ENCODE peak calls at places on chromosomes 12 and 14, in five cellular contexts. One of them, this sample, is unnamed. For H3K27me3, the result is how much of the 10 kb centered on the place peaks cover.

GRCh38 chr14:44962573-44963528 is 861 bp downstream of the TOGARAM1 start:
- DNase-seq in effector memory CD4-positive, alpha-beta T cell: no peak
- DNase-seq in mesendoderm: peak
- DNase-seq in AG04450: peak
- DNase-seq in GM23248: peak
- DNase-seq in this sample: no peak

GRCh38 chr12:81128930-81129554 is 51.2 kb downstream of the ACSS3 start:
- DNase-seq in AG04450: peak
- DNase-seq in GM23248: peak
- DNase-seq in effector memory CD4-positive, alpha-beta T cell: no peak
- DNase-seq in mesendoderm: peak
- DNase-seq in this sample: peak

GRCh38 chr12:110537605-110538409 is 35.7 kb downstream of the RAD9B start:
- DNase-seq in effector memory CD4-positive, alpha-beta T cell: no peak
- DNase-seq in AG04450: no peak
- DNase-seq in mesendoderm: no peak
- DNase-seq in GM23248: no peak
- DNase-seq in this sample: no peak

GRCh38 chr14:21069388-21070082 is 569 bp upstream of the ARHGEF40 start:
- DNase-seq in GM23248: peak
- DNase-seq in AG04450: no peak
- DNase-seq in mesendoderm: peak
- DNase-seq in effector memory CD4-positive, alpha-beta T cell: peak
- DNase-seq in this sample: peak

GRCh38 chr12:42735869-42736361 is 146.4 kb upstream of the PRICKLE1 start:
- DNase-seq in mesendoderm: peak
- DNase-seq in GM23248: peak
- DNase-seq in AG04450: no peak
- DNase-seq in effector memory CD4-positive, alpha-beta T cell: no peak
- DNase-seq in this sample: peak

GRCh38 chr12:26658991-26659390 is 174.0 kb downstream of the ITPR2 start:
- DNase-seq in AG04450: no peak
- DNase-seq in mesendoderm: no peak
- DNase-seq in effector memory CD4-positive, alpha-beta T cell: no peak
- DNase-seq in GM23248: peak
- DNase-seq in this sample: no peak

GRCh38 chr12:55822228-55822627 is 4.4 kb downstream of the ORMDL2 start:
- DNase-seq in mesendoderm: peak
- DNase-seq in effector memory CD4-positive, alpha-beta T cell: no peak
- DNase-seq in AG04450: no peak
- DNase-seq in GM23248: no peak
- DNase-seq in this sample: no peak

GRCh38 chr14:70789361-70789760 is 20.0 kb downstream of the MAP3K9 start:
- DNase-seq in mesendoderm: no peak
- DNase-seq in GM23248: peak
- DNase-seq in effector memory CD4-positive, alpha-beta T cell: no peak
- DNase-seq in AG04450: no peak
- DNase-seq in this sample: no peak

GRCh38 chr12:32155041-32155440 is 48.4 kb downstream of the BICD1 start:
- DNase-seq in effector memory CD4-positive, alpha-beta T cell: no peak
- DNase-seq in AG04450: no peak
- DNase-seq in mesendoderm: no peak
- DNase-seq in GM23248: no peak
- DNase-seq in this sample: no peak

GRCh38 chr14:52845079-52845478 is 53.7 kb upstream of the GNPNAT1 start:
- DNase-seq in GM23248: no peak
- DNase-seq in mesendoderm: no peak
- DNase-seq in effector memory CD4-positive, alpha-beta T cell: no peak
- DNase-seq in AG04450: no peak
- DNase-seq in this sample: peak

GRCh38 chr14:20667957-20668356 is 16.4 kb upstream of the RNASE4 start:
- DNase-seq in mesendoderm: no peak
- DNase-seq in GM23248: no peak
- DNase-seq in AG04450: no peak
- DNase-seq in effector memory CD4-positive, alpha-beta T cell: no peak
- DNase-seq in this sample: no peak

GRCh38 chr12:132439333-132439904 is 50.5 kb upstream of the FBRSL1 start:
- DNase-seq in mesendoderm: no peak
- DNase-seq in effector memory CD4-positive, alpha-beta T cell: no peak
- DNase-seq in GM23248: no peak
- DNase-seq in AG04450: no peak
- DNase-seq in this sample: no peak

GRCh38 chr12:132444957-132445883 is 44.7 kb upstream of the FBRSL1 start:
- DNase-seq in mesendoderm: no peak
- DNase-seq in GM23248: peak
- DNase-seq in AG04450: no peak
- DNase-seq in effector memory CD4-positive, alpha-beta T cell: peak
- DNase-seq in this sample: no peak

GRCh38 chr12:132444283-132444682 is 45.7 kb upstream of the FBRSL1 start:
- DNase-seq in AG04450: no peak
- DNase-seq in effector memory CD4-positive, alpha-beta T cell: no peak
- DNase-seq in mesendoderm: no peak
- DNase-seq in GM23248: no peak
- DNase-seq in this sample: no peak

GRCh38 chr12:132443091-132443490 is 46.9 kb upstream of the FBRSL1 start:
- DNase-seq in mesendoderm: no peak
- DNase-seq in GM23248: no peak
- DNase-seq in effector memory CD4-positive, alpha-beta T cell: no peak
- DNase-seq in AG04450: no peak
- DNase-seq in this sample: no peak

GRCh38 chr12:132441871-132442863 is 47.8 kb upstream of the FBRSL1 start:
- DNase-seq in GM23248: no peak
- DNase-seq in AG04450: no peak
- DNase-seq in effector memory CD4-positive, alpha-beta T cell: no peak
- DNase-seq in mesendoderm: no peak
- DNase-seq in this sample: no peak
- H3K27me3 ChIP-seq in GM23248: under half
- H3K27me3 ChIP-seq in AG04450: under half
- H3K27me3 ChIP-seq in effector memory CD4-positive, alpha-beta T cell: under half
- H3K27me3 ChIP-seq in mesendoderm: under half
- H3K27me3 ChIP-seq in this sample: under half

GRCh38 chr14:99123208-99123870 is 148.7 kb downstream of the BCL11B start:
- DNase-seq in AG04450: no peak
- DNase-seq in mesendoderm: no peak
- DNase-seq in GM23248: no peak
- DNase-seq in effector memory CD4-positive, alpha-beta T cell: no peak
- DNase-seq in this sample: no peak

GRCh38 chr14:99125616-99126431 is 146.2 kb downstream of the BCL11B start:
- DNase-seq in mesendoderm: no peak
- DNase-seq in GM23248: no peak
- DNase-seq in effector memory CD4-positive, alpha-beta T cell: no peak
- DNase-seq in AG04450: no peak
- DNase-seq in this sample: no peak

GRCh38 chr14:99125113-99125512 is 146.9 kb downstream of the BCL11B start:
- DNase-seq in effector memory CD4-positive, alpha-beta T cell: no peak
- DNase-seq in mesendoderm: no peak
- DNase-seq in GM23248: no peak
- DNase-seq in AG04450: no peak
- DNase-seq in this sample: no peak

GRCh38 chr14:99122521-99123125 is 149.4 kb downstream of the BCL11B start:
- DNase-seq in mesendoderm: peak
- DNase-seq in effector memory CD4-positive, alpha-beta T cell: no peak
- DNase-seq in GM23248: no peak
- DNase-seq in AG04450: no peak
- DNase-seq in this sample: no peak

DNA sequence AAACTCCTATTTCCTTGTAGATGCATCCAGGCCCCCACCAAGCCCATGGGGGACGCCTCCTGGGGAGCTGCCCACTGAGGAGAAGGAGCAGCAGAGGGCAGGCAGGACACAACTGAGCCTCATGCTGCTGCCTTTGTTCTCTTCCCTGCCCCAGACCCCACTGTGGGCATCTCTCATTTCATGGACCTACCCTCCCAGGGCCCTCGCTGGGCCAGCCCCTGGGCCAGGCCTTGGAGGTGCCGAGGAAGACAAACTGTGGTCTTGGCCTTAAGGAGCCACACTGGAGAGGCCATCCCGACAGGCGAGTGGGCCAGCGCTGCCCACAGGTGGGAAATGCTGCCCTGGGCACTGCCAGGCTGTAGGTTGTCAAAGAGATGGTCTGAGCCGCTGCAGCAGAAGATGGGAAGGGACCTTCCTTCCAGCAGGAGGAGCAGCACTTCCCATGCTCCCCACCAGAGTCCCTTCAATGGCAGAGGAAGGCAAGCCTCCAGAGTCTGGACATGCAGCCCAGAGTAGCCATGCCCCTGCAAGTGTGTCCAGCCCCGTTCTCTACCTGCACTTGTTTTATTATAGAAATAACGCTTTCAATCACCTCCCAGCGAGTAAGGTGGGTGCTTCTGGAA is 147.4 kb downstream of the BCL11B start:
- DNase-seq in AG04450: no peak
- DNase-seq in mesendoderm: peak
- DNase-seq in effector memory CD4-positive, alpha-beta T cell: no peak
- DNase-seq in GM23248: no peak
- DNase-seq in this sample: no peak
- H3K27me3 ChIP-seq in AG04450: under half
- H3K27me3 ChIP-seq in mesendoderm: under half
- H3K27me3 ChIP-seq in effector memory CD4-positive, alpha-beta T cell: under half
- H3K27me3 ChIP-seq in GM23248: under half
- H3K27me3 ChIP-seq in this sample: under half

GRCh38 chr12:54056110-54056509 is 2.5 kb downstream of the HOXC4 start:
- DNase-seq in effector memory CD4-positive, alpha-beta T cell: no peak
- DNase-seq in GM23248: no peak
- DNase-seq in AG04450: no peak
- DNase-seq in mesendoderm: no peak
- DNase-seq in this sample: no peak

GRCh38 chr12:54055522-54055921 is 1.9 kb downstream of the HOXC4 start:
- DNase-seq in effector memory CD4-positive, alpha-beta T cell: no peak
- DNase-seq in AG04450: no peak
- DNase-seq in GM23248: no peak
- DNase-seq in mesendoderm: no peak
- DNase-seq in this sample: no peak

GRCh38 chr12:54052745-54053624 is 650 bp upstream of the HOXC4 start:
- DNase-seq in AG04450: no peak
- DNase-seq in effector memory CD4-positive, alpha-beta T cell: no peak
- DNase-seq in mesendoderm: peak
- DNase-seq in GM23248: peak
- DNase-seq in this sample: peak

GRCh38 chr12:54053625-54054441 is at the start of gene HOXC4:
- DNase-seq in effector memory CD4-positive, alpha-beta T cell: no peak
- DNase-seq in GM23248: peak
- DNase-seq in mesendoderm: no peak
- DNase-seq in AG04450: no peak
- DNase-seq in this sample: peak

GRCh38 chr12:54054442-54055332 is 1.1 kb downstream of the HOXC4 start:
- DNase-seq in AG04450: no peak
- DNase-seq in effector memory CD4-positive, alpha-beta T cell: no peak
- DNase-seq in mesendoderm: no peak
- DNase-seq in GM23248: peak
- DNase-seq in this sample: no peak
- H3K27me3 ChIP-seq in AG04450: half or more
- H3K27me3 ChIP-seq in effector memory CD4-positive, alpha-beta T cell: half or more
- H3K27me3 ChIP-seq in mesendoderm: half or more
- H3K27me3 ChIP-seq in GM23248: under half
- H3K27me3 ChIP-seq in this sample: under half

DNA sequence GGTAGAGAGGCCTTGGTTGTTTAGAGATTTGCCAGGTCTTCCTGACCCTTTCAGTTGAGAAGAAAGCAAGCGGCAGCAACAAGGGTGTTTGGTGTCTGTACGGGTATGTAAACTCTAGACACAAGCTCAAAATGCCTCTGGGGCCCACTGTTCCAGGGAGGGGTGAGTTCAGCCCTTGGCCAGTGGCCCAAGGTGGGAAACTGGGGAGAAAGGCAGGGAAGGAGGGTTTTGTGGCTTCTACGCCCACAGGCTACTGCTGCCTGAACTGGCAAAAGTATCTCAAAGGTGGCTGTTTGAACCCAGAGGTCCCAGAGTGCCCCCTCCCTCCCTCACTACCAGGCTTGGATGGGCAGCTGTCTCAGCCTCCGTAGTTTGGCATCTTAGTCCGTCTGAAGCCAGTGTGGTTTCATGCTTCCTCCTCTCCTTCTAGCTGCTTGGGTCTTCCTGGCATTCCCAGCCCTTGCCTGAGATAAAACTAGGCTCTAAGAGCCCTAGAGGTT is 5.5 kb downstream of the HOXC5 start:
- DNase-seq in effector memory CD4-positive, alpha-beta T cell: no peak
- DNase-seq in mesendoderm: no peak
- DNase-seq in GM23248: no peak
- DNase-seq in AG04450: no peak
- DNase-seq in this sample: no peak
- H3K27me3 ChIP-seq in effector memory CD4-positive, alpha-beta T cell: under half
- H3K27me3 ChIP-seq in mesendoderm: half or more
- H3K27me3 ChIP-seq in GM23248: under half
- H3K27me3 ChIP-seq in AG04450: half or more
- H3K27me3 ChIP-seq in this sample: under half

This sample was measured in BE2C.